ENCODE peak calls at places on chromosome 2, in five cellular contexts. A, X, K, P and S are unnamed samples.

GRCh38 chr2:230758566-230759480 is 46.2 kb downstream of the CAB39 start:
- DNase-seq in P (no peak), X (no peak), A (no peak), K (no peak), S (no peak)

GRCh38 chr2:201135396-201135795 is 19.4 kb downstream of the CFLAR start:
- DNase-seq in A (no peak), X (no peak), P (no peak), K (no peak), S (no peak)

GRCh38 chr2:203328735-203329549 is 748 bp downstream of the ABI2 start:
- DNase-seq in A (peak; percentile 5), X (peak; percentile 53), P (peak; percentile 35), K (peak; percentile 75), S (peak; percentile 57)

GRCh38 chr2:233139875-233140585 is 79.9 kb downstream of the INPP5D start:
- DNase-seq in K (no peak), P (no peak), X (no peak), A (no peak), S (no peak)

GRCh38 chr2:84319566-84319965 is 139.5 kb downstream of the SUCLG1 start:
- DNase-seq in K (no peak), X (no peak), P (no peak), A (no peak), S (no peak)

GRCh38 chr2:12661472-12661871 is 55.3 kb upstream of the TRIB2 start:
- DNase-seq in P (no peak), A (no peak), K (no peak), X (no peak), S (no peak)

GRCh38 chr2:189217546-189217945 is 38.0 kb upstream of the COL5A2 start:
- DNase-seq in A (no peak), K (peak; percentile 30), P (no peak), X (no peak), S (no peak)

GRCh38 chr2:61811821-61812220 is 42.0 kb downstream of the FAM161A start:
- DNase-seq in A (no peak), K (peak; percentile 21), P (no peak), X (no peak), S (no peak)

GRCh38 chr2:56464613-56465012 is 280.8 kb downstream of the CCDC85A start:
- DNase-seq in P (no peak), X (no peak), K (no peak), A (no peak), S (no peak)

GRCh38 chr2:10389596-10389995 is 58.5 kb downstream of the ODC1 start:
- DNase-seq in X (no peak), P (no peak), K (peak; percentile 51), A (no peak), S (no peak)

GRCh38 chr2:224333631-224334030 is 68.3 kb downstream of the FAM124B start:
- DNase-seq in X (no peak), P (no peak), K (no peak), A (no peak), S (no peak)

DNA sequence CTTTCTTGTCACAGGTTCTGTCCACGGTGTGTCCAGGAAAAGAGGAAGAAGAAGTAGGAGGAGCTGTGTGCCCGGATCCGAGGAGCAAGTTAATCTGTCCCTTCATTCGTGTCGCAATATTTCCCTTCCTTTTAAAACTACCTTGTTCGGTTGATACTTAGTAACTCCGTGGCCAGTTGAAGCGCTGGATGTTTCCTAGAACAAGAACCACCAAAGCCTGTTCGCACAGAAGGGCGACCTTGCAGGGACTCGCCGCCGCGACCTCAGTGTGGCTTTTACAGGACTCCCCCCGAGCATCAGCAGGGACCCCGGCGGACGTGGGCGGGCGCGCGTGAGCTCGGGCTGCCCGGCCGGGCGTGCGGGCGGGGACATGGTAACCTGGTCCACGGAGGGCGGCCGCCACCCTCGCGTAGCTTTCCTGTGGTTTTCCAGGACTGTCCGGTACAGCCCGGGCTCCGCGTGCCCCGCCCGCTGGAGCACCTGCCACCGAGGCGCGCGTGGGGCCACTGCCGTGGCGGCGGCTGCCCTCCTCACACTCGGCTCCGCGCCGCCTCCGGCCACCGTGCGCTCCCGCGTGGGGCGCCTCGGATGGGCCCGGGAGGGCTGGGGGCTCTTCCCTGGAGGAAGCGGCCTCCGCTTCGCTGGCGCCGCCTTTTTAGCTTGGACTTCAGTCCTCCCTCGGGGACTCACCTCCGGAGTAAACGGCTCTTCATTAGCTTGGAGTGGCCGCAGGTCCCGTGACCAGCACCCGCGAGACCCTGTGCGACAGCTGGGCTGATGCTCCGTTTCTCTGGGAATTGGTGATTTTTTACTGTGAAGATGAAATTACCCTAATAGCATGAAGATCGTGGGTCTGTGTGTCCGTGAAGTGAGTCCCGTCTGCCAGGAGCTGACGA is 9.2 kb upstream of the D2HGDH start:
- DNase-seq in X (no peak), A (no peak), K (no peak), P (no peak), S (no peak)
- H3K36me3 ChIP-seq in X (peaks cover 37% of the 10 kb centered on the region), A (peaks cover 18% of the 10 kb centered on the region), K (no peaks in the 10 kb centered on the region), P (no peaks in the 10 kb centered on the region), S (peaks cover 42% of the 10 kb centered on the region)

GRCh38 chr2:75632813-75633212 is 13.8 kb upstream of the MRPL19 start:
- DNase-seq in X (no peak), A (no peak), K (no peak), P (no peak), S (no peak)
- H3K4me1 ChIP-seq in X (no peaks in the 10 kb centered on the region), A (no peaks in the 10 kb centered on the region), K (no peaks in the 10 kb centered on the region), P (no peaks in the 10 kb centered on the region), S (peaks cover 17% of the 10 kb centered on the region)

GRCh38 chr2:58428286-58428552 is 187.1 kb upstream of the FANCL start:
- DNase-seq in K (no peak), P (no peak), X (no peak), A (no peak), S (no peak)

GRCh38 chr2:58427572-58428285 is 186.6 kb upstream of the FANCL start:
- DNase-seq in K (peak; percentile 77), P (no peak), X (no peak), A (no peak), S (no peak)

GRCh38 chr2:58429285-58429874 is 188.3 kb upstream of the FANCL start:
- DNase-seq in X (no peak), A (no peak), K (no peak), P (no peak), S (no peak)

GRCh38 chr2:58425368-58425767 is 184.2 kb upstream of the FANCL start:
- DNase-seq in P (no peak), A (no peak), K (no peak), X (no peak), S (no peak)

DNA sequence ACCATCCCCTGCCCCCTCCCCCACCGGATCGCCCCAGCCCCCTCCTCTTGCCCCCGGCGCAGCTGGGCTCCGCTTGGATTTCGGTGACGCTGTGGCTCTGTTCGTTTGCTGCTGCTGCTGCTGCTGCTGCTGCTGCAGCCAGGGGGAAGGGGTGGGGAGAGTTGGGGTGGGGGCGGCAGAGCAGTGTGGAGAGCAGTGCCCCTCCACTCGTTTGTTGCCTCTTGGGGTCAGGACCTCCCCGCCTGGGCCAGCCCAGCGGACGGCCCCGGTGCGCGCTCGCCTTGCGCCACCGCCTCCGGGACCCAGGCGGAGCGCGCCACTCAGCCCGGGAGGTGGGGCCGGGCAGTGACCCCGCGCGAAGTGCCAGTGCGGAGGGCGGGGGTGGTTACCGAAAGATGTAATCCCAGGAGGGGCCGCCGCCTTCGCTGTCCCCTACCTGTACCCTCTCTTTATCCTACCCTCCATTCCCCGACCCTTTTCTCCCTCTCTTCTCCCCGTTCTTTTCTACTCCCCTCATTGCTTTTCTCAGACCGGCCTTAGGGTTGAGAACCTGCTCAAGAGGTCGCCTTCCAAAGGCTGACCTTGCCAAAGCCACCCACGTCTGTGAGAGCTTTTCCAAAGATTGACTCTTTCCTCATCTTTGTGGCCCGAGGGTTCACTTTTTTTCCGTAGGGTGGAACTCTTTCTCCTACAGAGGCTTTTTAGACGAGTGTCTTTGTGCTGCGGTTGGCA is 187.6 kb upstream of the FANCL start:
- DNase-seq in K (peak; percentile 63), X (no peak), A (no peak), P (no peak), S (no peak)
- H3K4me3 ChIP-seq in K (peak overlapping the region; percentile 67), X (no peak overlapping the region), A (no peak overlapping the region), P (peak overlapping the region; percentile 40), S (peak overlapping the region; percentile 56)

DNA sequence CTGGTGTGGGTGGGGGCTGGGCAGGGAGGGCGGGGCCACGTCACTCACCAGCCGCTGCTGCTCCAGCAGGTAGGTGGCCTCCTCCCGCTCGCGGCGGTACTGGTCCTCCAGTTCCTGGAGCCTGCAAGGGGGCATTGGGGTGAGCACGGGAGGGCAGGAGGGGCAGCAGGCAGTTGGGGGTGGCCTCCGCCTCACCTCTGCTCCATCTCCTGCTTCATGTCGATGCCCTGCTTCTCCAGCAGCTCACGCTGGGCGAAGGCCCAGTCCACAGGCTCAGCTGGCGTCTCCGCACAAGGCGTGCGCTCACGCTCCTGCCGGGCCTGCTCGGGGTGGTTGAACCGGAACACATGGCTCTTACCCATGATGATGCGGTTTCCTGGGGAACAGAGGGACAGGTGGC is 57.0 kb downstream of the KIF1A start:
- DNase-seq in K (no peak), X (peak; percentile 17), P (no peak), A (no peak), S (no peak)
- H3K36me3 ChIP-seq in K (no peaks in the 10 kb centered on the region), X (no peaks in the 10 kb centered on the region), P (no peaks in the 10 kb centered on the region), A (no peaks in the 10 kb centered on the region), S (no peaks in the 10 kb centered on the region)

DNA sequence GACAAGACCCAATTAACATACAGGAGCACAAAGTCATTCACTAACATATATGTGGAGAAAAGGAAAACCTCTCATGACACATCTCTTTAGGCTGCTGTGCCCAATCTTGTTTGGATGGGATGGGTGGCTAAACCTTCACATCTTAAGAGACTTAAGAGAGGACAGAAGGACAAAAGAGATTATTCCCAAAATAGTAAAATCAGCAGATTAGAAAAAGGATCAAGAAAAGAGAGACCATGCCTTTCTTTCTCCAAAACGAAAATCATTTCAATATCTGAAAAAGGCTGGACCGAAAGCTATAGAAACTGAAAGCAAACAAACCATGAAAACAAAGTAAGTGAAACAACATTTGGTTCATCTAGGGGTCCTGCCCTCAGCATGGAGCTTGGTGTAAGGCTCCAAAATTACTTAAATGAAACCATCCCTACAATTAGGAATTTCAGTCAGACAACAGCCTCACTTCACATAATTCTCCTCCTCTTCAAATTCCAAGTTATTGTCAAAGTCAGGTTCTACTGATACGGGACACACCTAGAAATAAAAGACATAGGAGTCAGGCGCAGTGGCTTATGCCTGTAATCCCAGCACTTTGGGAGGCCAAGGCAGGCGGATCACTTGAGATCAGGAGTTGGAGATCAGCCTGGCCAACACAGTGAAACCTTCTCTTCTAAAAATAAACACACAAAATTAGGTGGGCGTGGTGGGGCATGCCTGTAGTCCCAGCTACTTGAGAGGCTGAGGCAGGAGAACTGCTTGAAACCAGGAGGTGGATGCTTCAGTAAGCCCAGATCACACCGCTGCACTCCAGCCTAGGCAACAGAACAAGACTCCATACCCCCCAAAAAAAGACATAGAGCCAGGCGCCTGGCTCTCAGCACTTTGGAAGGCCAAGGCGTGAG is 5.2 kb downstream of the STARD7 start:
- DNase-seq in P (no peak), A (no peak), K (no peak), X (no peak), S (no peak)
- H3K4me1 ChIP-seq in P (peaks cover 17% of the 10 kb centered on the region), A (peaks cover 34% of the 10 kb centered on the region), K (peaks cover 46% of the 10 kb centered on the region), X (peaks cover 37% of the 10 kb centered on the region), S (peaks cover 98% of the 10 kb centered on the region)

DNA sequence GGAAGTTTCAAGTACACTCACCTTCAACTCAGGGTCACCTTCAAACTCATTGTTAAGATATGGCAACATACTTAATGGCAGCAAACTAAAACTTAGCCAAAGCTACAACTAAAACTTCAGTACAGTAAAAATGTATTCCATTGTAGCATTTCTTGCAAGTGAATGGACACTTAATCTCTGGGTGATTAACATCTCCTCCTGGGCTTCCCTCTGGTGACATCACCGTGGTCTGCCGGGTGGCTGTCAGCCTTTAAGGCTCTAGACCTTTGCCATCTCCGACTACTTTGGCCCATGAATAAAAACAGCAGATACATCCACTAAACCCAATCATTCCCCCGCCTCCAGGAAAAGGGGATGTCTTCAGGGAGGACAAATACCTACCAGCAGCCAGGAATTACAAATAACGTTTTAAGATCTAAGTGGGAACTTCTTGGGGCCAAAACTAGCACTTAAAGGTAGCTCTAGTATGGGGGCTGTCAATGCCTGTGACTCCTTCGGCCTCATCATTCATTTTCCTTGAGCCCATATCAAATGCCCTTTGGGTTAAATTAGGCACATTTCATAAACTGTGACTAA is 1.2 kb downstream of the TFCP2L1 start:
- DNase-seq in A (no peak), P (no peak), X (no peak), K (no peak), S (no peak)
- H3K4me3 ChIP-seq in A (no peak overlapping the region), P (peak overlapping the region; percentile 71), X (peak overlapping the region; percentile 41), K (no peak overlapping the region), S (peak overlapping the region; percentile 66)